ENCODE peak calls at places on chromosomes 5 and 9, in nine cellular contexts. L is fibroblast of mammary gland, C is A549, N is hepatocyte, E is bronchial epithelial cell, F is WTC11, U is suprapubic skin, D is foreskin keratinocyte, W is SK-N-SH. I is an unnamed sample.

GRCh38 chr5:13553896-13554295 is 390.6 kb downstream of the DNAH5 start:
- DNase-seq in N (peak; percentile 53), D (no peak), F (peak; percentile 72), E (peak; percentile 20), U (no peak), L (peak; percentile 15), C (peak; percentile 3), W (no peak), I (no peak)

GRCh38 chr5:81838307-81838906 is 87.5 kb upstream of the SSBP2 start:
- DNase-seq in L (peak; percentile 59), F (no peak), N (peak; percentile 51), D (no peak), C (no peak), E (peak; percentile 51), W (no peak), U (no peak), I (no peak)

GRCh38 chr9:29437515-29437914 is 1864.2 kb upstream of the C9orf72 start:
- DNase-seq in W (no peak), F (no peak), N (no peak), D (no peak), L (no peak), C (no peak), E (no peak), U (no peak), I (no peak)

GRCh38 chr5:91849069-91849468 is 466.0 kb upstream of the ARRDC3 start:
- DNase-seq in F (no peak), C (no peak), L (peak; percentile 6), U (no peak), D (no peak), N (no peak), W (no peak), E (no peak), I (no peak)

GRCh38 chr9:82923410-82924242 is 139.3 kb downstream of the RASEF start:
- DNase-seq in D (no peak), L (no peak), E (peak; percentile 44), W (no peak), F (no peak), C (no peak), N (peak; percentile 14), U (no peak), I (no peak)

GRCh38 chr5:17819786-17820185 is 185.5 kb downstream of the TAF11L14 start:
- DNase-seq in E (peak; percentile 22), D (no peak), W (no peak), L (no peak), U (no peak), C (no peak), N (no peak), F (no peak), I (no peak)

GRCh38 chr9:126503333-126504085 is 110.2 kb upstream of the LMX1B start:
- DNase-seq in N (no peak), D (no peak), E (no peak), L (peak; percentile 62), U (no peak), W (no peak), F (no peak), C (no peak), I (no peak)

GRCh38 chr5:98904786-98905185 is 24.0 kb downstream of the CHD1 start:
- DNase-seq in W (no peak), C (no peak), L (peak; percentile 79), F (no peak), U (no peak), N (no peak), E (peak; percentile 71), D (peak; percentile 12), I (no peak)

GRCh38 chr9:70097187-70097586 is 53.5 kb downstream of the MAMDC2 start:
- DNase-seq in C (no peak), E (no peak), D (no peak), W (no peak), F (no peak), N (no peak), U (no peak), L (no peak), I (no peak)

GRCh38 chr5:10875201-10875768 is 114.3 kb upstream of the DAP start:
- DNase-seq in W (no peak), F (no peak), C (no peak), L (no peak), N (no peak), D (no peak), U (no peak), E (no peak), I (no peak)

GRCh38 chr9:8616419-8616818 is 816.8 kb upstream of the DMAC1 start:
- DNase-seq in E (no peak), N (no peak), U (no peak), W (no peak), F (no peak), D (peak; percentile 6), C (no peak), L (no peak), I (no peak)

GRCh38 chr5:132011561-132012384 is at the start of gene ACSL6:
- DNase-seq in E (no peak), U (peak; percentile 74), W (peak; percentile 89), C (peak; percentile 35), D (no peak), F (peak; percentile 57), L (no peak), N (peak; percentile 52), I (peak; percentile 35)

GRCh38 chr5:123786411-123786810 is 274.4 kb downstream of the CSNK1G3 start:
- DNase-seq in E (no peak), C (no peak), W (no peak), N (no peak), U (no peak), F (no peak), D (no peak), L (no peak), I (no peak)

GRCh38 chr5:176538505-176538806 is 1.3 kb upstream of the RNF44 start:
- DNase-seq in N (peak; percentile 25), F (no peak), D (no peak), W (no peak), C (no peak), L (no peak), U (no peak), E (no peak), I (no peak)

GRCh38 chr5:75473463-75473862 is 38.0 kb downstream of the CERT1 start:
- DNase-seq in D (no peak), C (no peak), F (no peak), E (no peak), L (no peak), N (no peak), W (no peak), U (no peak), I (no peak)

GRCh38 chr5:38463634-38464521 is 92.6 kb downstream of the LIFR start:
- DNase-seq in F (no peak), U (no peak), N (peak; percentile 83), C (peak; percentile 57), W (no peak), D (peak; percentile 77), E (peak; percentile 89), L (peak; percentile 96), I (no peak)

DNA sequence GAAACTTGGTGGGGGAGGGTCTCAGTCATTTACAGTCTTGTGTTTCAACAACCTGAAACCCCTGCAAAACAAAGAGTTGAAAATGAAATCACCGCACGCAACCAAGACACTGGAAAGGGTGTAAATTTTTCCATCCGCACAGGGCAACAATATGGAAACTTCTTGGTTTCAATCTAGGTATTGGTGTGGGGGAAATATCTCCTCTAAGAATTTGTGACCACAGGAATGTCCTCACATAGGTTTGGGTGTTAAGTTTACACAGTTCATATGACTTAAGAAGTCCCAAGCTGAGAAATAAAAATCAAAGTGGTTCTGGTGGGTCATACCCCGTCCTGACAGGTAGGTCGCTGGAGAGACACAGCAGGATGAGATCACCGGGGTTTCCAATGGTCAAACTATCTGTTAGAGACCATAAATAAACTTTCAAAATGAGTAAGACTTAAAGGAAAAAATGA is 51.9 kb upstream of the PIP5K1B start:
- DNase-seq in N (no peak), E (no peak), L (no peak), D (no peak), C (no peak), W (no peak), F (no peak), U (no peak), I (peak; percentile 61)
- TF ChIP-seq CTCF in N (no peak), E (no peak), L (no peak), D (no peak), C (no peak), W (no peak), F (no peak), U (no peak), I (no peak)

GRCh38 chr5:96425436-96425835 is 7.6 kb downstream of the PCSK1 start:
- DNase-seq in C (no peak), U (no peak), D (no peak), F (no peak), W (no peak), N (no peak), L (no peak), E (no peak), I (no peak)

GRCh38 chr5:96432245-96433065 is 593 bp downstream of the PCSK1 start:
- DNase-seq in N (peak; percentile 6), E (no peak), W (peak; percentile 39), D (no peak), F (peak; percentile 55), C (no peak), U (no peak), L (peak; percentile 49), I (no peak)

GRCh38 chr5:96426831-96427230 is 6.2 kb downstream of the PCSK1 start:
- DNase-seq in U (no peak), D (no peak), E (no peak), F (no peak), N (no peak), C (no peak), W (no peak), L (no peak), I (no peak)

GRCh38 chr5:96431376-96432244 is 1.4 kb downstream of the PCSK1 start:
- DNase-seq in E (peak; percentile 36), F (peak; percentile 27), D (no peak), L (peak; percentile 95), N (no peak), C (no peak), U (no peak), W (no peak), I (peak; percentile 13)

GRCh38 chr5:96427823-96428222 is 5.2 kb downstream of the PCSK1 start:
- DNase-seq in F (no peak), U (no peak), E (no peak), N (peak; percentile 15), D (no peak), L (peak; percentile 33), C (no peak), W (no peak), I (no peak)
- TF ChIP-seq CTCF in F (no peak), U (no peak), E (no peak), N (no peak), D (no peak), L (no peak), C (no peak), W (no peak), I (no peak)

GRCh38 chr9:129202613-129203555 is 24.8 kb upstream of the IER5L start:
- DNase-seq in W (peak; percentile 95), L (peak; percentile 66), U (peak; percentile 90), F (peak; percentile 93), E (peak; percentile 39), N (peak; percentile 90), D (no peak), C (peak; percentile 76), I (peak; percentile 91)
- TF ChIP-seq CTCF in W (no peak), L (no peak), U (no peak), F (no peak), E (no peak), N (no peak), D (no peak), C (no peak), I (no peak)

DNA sequence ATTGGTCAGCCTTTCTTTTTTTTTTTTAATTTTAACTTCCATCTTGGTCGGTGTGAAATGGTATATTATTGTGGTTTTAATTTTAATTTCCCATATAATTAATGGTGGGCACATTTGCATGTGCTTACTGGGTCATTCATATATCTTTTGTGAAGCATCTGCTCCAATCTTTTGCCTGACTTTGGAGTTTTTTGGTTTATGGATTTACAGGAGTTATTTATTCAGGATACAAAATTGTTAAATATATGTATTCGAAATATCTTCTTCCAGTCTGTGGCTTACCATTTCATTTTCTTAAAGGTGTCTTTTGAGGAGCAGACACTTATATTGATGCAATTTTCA is 682 bp upstream of the RIGI start:
- DNase-seq in C (no peak), N (no peak), F (no peak), L (no peak), W (no peak), E (no peak), D (no peak), U (no peak), I (no peak)
- TF ChIP-seq CTCF in C (no peak), N (no peak), F (no peak), L (no peak), W (no peak), E (no peak), D (no peak), U (no peak), I (no peak)

I was measured in GM20000.